ENCODE peak calls at places on chromosomes 12 and 14, in seven cellular contexts. Q, H, V, F, O, S and L are unnamed samples.
A peak's percentile ranks its signal among the peaks of the same experiment; 100 is the strongest.

GRCh38 chr12:88113871-88114270 is 28.0 kb downstream of the CEP290 start:
- DNase-seq in Q (peak; percentile 69), H (no peak), V (no peak), F (no peak), O (no peak), S (no peak), L (no peak)

GRCh38 chr14:81384900-81385299 is 15.2 kb downstream of the STON2 start:
- DNase-seq in Q (peak; percentile 78), H (peak; percentile 84), V (no peak), F (no peak), O (no peak), S (no peak), L (no peak)

GRCh38 chr12:17204289-17205054 is 598.5 kb upstream of the LMO3 start:
- DNase-seq in Q (no peak), H (no peak), V (no peak), F (no peak), O (no peak), S (no peak), L (no peak)

GRCh38 chr12:112091563-112091962 is 17.0 kb downstream of the NAA25 start:
- DNase-seq in Q (no peak), H (no peak), V (no peak), F (no peak), O (no peak), S (no peak), L (no peak)

GRCh38 chr12:111056618-111057521 is 136.5 kb upstream of the MYL2 start:
- DNase-seq in Q (no peak), H (peak; percentile 33), V (no peak), F (no peak), O (no peak), S (no peak), L (no peak)

GRCh38 chr14:94691658-94692029 is 78.3 kb downstream of the GSC start:
- DNase-seq in Q (peak; percentile 53), H (no peak), V (no peak), F (no peak), O (no peak), S (no peak), L (no peak)

GRCh38 chr14:25411933-25412757 is 362.2 kb upstream of the STXBP6 start:
- DNase-seq in Q (peak; percentile 3), H (peak; percentile 44), V (peak; percentile 30), F (no peak), O (no peak), S (no peak), L (no peak)

GRCh38 chr14:53367631-53368030 is 214.5 kb upstream of the DDHD1 start:
- DNase-seq in Q (no peak), H (peak; percentile 13), V (no peak), F (no peak), O (no peak), S (no peak), L (no peak)

GRCh38 chr12:41531147-41531829 is 343.2 kb downstream of the PDZRN4 start:
- DNase-seq in Q (no peak), H (no peak), V (no peak), F (no peak), O (no peak), S (no peak), L (no peak)

GRCh38 chr12:79119796-79120195 is 255.2 kb downstream of the SYT1 start:
- DNase-seq in Q (no peak), H (peak; percentile 19), V (no peak), F (no peak), O (no peak), S (no peak), L (no peak)

GRCh38 chr14:69424139-69424923 is 25.8 kb downstream of the SLC39A9 start:
- DNase-seq in Q (no peak), H (no peak), V (no peak), F (no peak), O (no peak), S (no peak), L (no peak)

GRCh38 chr12:57771271-57771872 is 533 bp downstream of the METTL1 start:
- DNase-seq in Q (peak; percentile 86), H (peak; percentile 96), V (peak; percentile 91), F (peak; percentile 81), O (peak; percentile 53), S (no peak), L (peak; percentile 53)

GRCh38 chr14:23434488-23435219 is 806 bp downstream of the MYH7 start:
- DNase-seq in Q (no peak), H (no peak), V (no peak), F (peak; percentile 9), O (no peak), S (no peak), L (no peak)